ENCODE peak calls at places on chromosome 19, in six cellular contexts. P, U, W, L, Q and Y are unnamed samples.

GRCh38 chr19:32407004-32407992 is 1.7 kb downstream of the DPY19L3 start:
- DNase-seq in W (peak; percentile 75), P (peak; percentile 16), U (no peak), Q (no peak), L (no peak), Y (no peak)

GRCh38 chr19:7748756-7749155 is 1.4 kb upstream of the CD209 start:
- DNase-seq in Q (no peak), P (peak; percentile 14), L (peak; percentile 60), W (no peak), U (peak; percentile 50), Y (peak; percentile 16)

GRCh38 chr19:54102421-54103169 is at the start of gene NDUFA3:
- DNase-seq in Q (peak; percentile 95), L (peak; percentile 95), W (peak; percentile 100), U (peak; percentile 95), P (peak; percentile 96), Y (peak; percentile 92)

GRCh38 chr19:10388957-10389356 is 8.6 kb upstream of the TYK2 start:
- DNase-seq in U (peak; percentile 77), P (peak; percentile 80), Q (peak; percentile 69), L (peak; percentile 99), W (peak; percentile 91), Y (peak; percentile 84)

GRCh38 chr19:5961969-5962945 is 15.7 kb downstream of the RANBP3 start:
- DNase-seq in Q (no peak), U (no peak), L (no peak), P (peak; percentile 98), W (no peak), Y (no peak)

GRCh38 chr19:17235618-17236413 is 9.8 kb downstream of the OCEL1 start:
- DNase-seq in U (no peak), Q (no peak), L (peak; percentile 80), P (no peak), W (peak; percentile 89), Y (no peak)

GRCh38 chr19:55479045-55479444 is 2.6 kb downstream of the ZNF628 start:
- DNase-seq in Q (no peak), U (no peak), W (no peak), L (no peak), P (no peak), Y (no peak)

GRCh38 chr19:35399948-35400772 is 29.3 kb downstream of the GPR42 start:
- DNase-seq in L (no peak), U (no peak), Q (no peak), W (no peak), P (no peak), Y (no peak)

GRCh38 chr19:52748336-52748950 is 13.6 kb upstream of the ZNF611 start:
- DNase-seq in Q (peak; percentile 4), L (no peak), W (peak; percentile 56), P (peak; percentile 35), U (no peak), Y (no peak)

GRCh38 chr19:55090564-55090963 is 14.9 kb downstream of the EPS8L1 start:
- DNase-seq in P (no peak), U (no peak), W (no peak), L (no peak), Q (no peak), Y (no peak)

GRCh38 chr19:19465436-19466070 is 49.8 kb downstream of the TSSK6 start:
- DNase-seq in P (no peak), U (no peak), Q (no peak), L (no peak), W (no peak), Y (no peak)

GRCh38 chr19:5086725-5087439 is 118.0 kb downstream of the KDM4B start:
- DNase-seq in Q (no peak), L (peak; percentile 79), P (no peak), W (no peak), U (no peak), Y (peak; percentile 61)

GRCh38 chr19:24054044-24054935 is 32.7 kb upstream of the ZNF254 start:
- DNase-seq in U (peak; percentile 24), Q (no peak), W (no peak), P (peak; percentile 66), L (no peak), Y (no peak)

GRCh38 chr19:47414469-47414868 is 4.9 kb downstream of the MEIS3 start:
- DNase-seq in W (peak; percentile 70), U (no peak), L (peak; percentile 70), Q (no peak), P (peak; percentile 57), Y (no peak)

GRCh38 chr19:23406716-23407115 is 11.4 kb upstream of the ZNF91 start:
- DNase-seq in W (no peak), Q (no peak), L (no peak), P (no peak), U (no peak), Y (no peak)

GRCh38 chr19:4676955-4677731 is 7.0 kb upstream of the MYDGF start:
- DNase-seq in W (peak; percentile 89), P (peak; percentile 69), L (peak; percentile 91), Q (no peak), U (peak; percentile 83), Y (peak; percentile 77)

GRCh38 chr19:50772408-50773311 is 2.4 kb downstream of the GPR32 start:
- DNase-seq in U (peak; percentile 48), P (no peak), L (no peak), Q (no peak), W (peak; percentile 66), Y (no peak)

GRCh38 chr19:35005256-35005977 is 5.3 kb downstream of the GRAMD1A start:
- DNase-seq in P (peak; percentile 50), W (no peak), L (no peak), Q (no peak), U (no peak), Y (no peak)

GRCh38 chr19:34328982-34329381 is 36.0 kb upstream of the GPI start:
- DNase-seq in P (no peak), Q (no peak), U (no peak), L (no peak), W (no peak), Y (no peak)

GRCh38 chr19:13022859-13023636 is 27.8 kb downstream of the NFIX start:
- DNase-seq in U (no peak), Q (no peak), W (peak; percentile 68), P (peak; percentile 79), L (no peak), Y (no peak)

GRCh38 chr19:4633140-4633967 is 6.0 kb upstream of the TNFAIP8L1 start:
- DNase-seq in U (peak; percentile 65), W (peak; percentile 88), P (peak; percentile 67), Q (peak; percentile 16), L (peak; percentile 84), Y (no peak)

GRCh38 chr19:36378625-36379509 is at the start of gene ZFP14:
- DNase-seq in W (peak; percentile 92), Q (peak; percentile 70), L (peak; percentile 91), P (peak; percentile 91), U (peak; percentile 87), Y (peak; percentile 74)

GRCh38 chr19:39647918-39648317 is 7.8 kb upstream of the LGALS16 start:
- DNase-seq in W (no peak), U (no peak), L (no peak), Q (no peak), P (no peak), Y (no peak)

GRCh38 chr19:9060559-9061340 is 26.1 kb upstream of the OR1M1 start:
- DNase-seq in U (no peak), P (no peak), W (peak; percentile 34), L (no peak), Q (no peak), Y (no peak)

GRCh38 chr19:13154241-13154778 is 4.1 kb downstream of the IER2 start:
- DNase-seq in Q (no peak), L (peak; percentile 53), U (no peak), P (peak; percentile 65), W (peak; percentile 87), Y (no peak)

GRCh38 chr19:38793186-38793585 is 4.2 kb downstream of the LGALS7B start:
- DNase-seq in U (no peak), Q (no peak), W (no peak), P (no peak), L (no peak), Y (no peak)

GRCh38 chr19:12985049-12985776 is 10.1 kb upstream of the NFIX start:
- DNase-seq in W (peak; percentile 88), P (peak; percentile 75), U (peak; percentile 70), L (no peak), Q (no peak), Y (no peak)

GRCh38 chr19:342801-343421 is 1.7 kb downstream of the MIER2 start:
- DNase-seq in Q (peak; percentile 15), P (no peak), W (peak; percentile 69), U (peak; percentile 26), L (no peak), Y (no peak)

GRCh38 chr19:29810504-29810871 is 1.3 kb upstream of the CCNE1 start:
- DNase-seq in L (no peak), W (peak; percentile 77), Q (no peak), U (no peak), P (no peak), Y (no peak)

GRCh38 chr19:34867631-34868030 is 59.1 kb upstream of the ZNF30 start:
- DNase-seq in U (no peak), W (no peak), Q (no peak), P (no peak), L (no peak), Y (no peak)

DNA sequence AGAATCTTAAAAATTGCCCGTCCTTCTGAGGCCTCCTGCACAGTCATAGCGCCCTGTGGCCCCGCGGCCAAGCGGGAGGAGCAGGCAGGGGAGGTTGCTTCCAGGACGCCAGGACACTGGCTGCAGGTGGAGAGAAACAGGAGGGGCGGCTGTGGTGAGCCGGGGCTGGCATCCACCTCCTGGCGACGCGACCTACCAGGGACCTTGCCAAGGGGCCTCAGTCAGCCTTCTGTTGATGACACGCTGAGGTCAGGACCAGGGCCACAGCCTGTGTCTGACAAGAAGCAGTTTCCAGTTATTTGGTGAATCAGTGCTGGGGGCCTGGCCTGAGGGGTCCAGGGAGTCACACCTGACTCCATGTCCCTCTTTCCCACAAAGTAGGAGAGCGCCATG is 13.3 kb upstream of the MKNK2 start:
- DNase-seq in Q (no peak), L (no peak), P (no peak), W (no peak), U (no peak), Y (no peak)
- H3K4me3 ChIP-seq in Q (no peak overlapping the region), L (no peak overlapping the region), P (peak overlapping the region; percentile 13), W (no peak overlapping the region), U (no peak overlapping the region), Y (no peak overlapping the region)

GRCh38 chr19:45275370-45275971 is 24.4 kb downstream of the MARK4 start:
- DNase-seq in L (no peak), P (no peak), U (no peak), Q (no peak), W (no peak), Y (no peak)
- TF ChIP-seq ZNF274 in L (no peak), P (no peak), U (no peak), Q (no peak), W (no peak), Y (no peak)

DNA sequence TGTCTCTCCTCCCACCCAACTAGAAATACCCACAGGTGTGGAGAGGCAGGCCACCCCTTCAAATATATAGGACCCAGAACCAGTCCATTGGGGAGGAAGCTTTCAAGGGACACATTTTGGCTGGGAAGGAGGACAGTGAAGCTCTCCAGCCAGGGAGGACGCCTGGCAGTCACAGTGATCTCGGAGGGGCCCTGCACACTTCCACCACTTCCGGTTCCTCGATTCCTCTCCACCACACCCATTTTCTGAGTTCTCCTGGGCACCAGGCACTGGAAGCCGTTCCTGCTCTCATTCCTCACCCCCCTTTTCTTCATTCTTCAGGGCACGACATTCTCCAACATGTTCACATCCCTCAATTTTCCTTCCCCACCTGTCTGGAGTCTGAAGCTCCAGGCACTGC is 30.4 kb upstream of the CEACAM21 start:
- DNase-seq in P (no peak), U (no peak), L (no peak), Q (no peak), W (no peak), Y (no peak)
- H3K4me1 ChIP-seq in P (peaks cover 9% of the 10 kb centered on the region), U (no peaks in the 10 kb centered on the region), L (no peaks in the 10 kb centered on the region), Q (peaks cover 23% of the 10 kb centered on the region), W (peaks cover 3% of the 10 kb centered on the region), Y (no peaks in the 10 kb centered on the region)

GRCh38 chr19:30861896-30862295 is 487.3 kb downstream of the TSHZ3 start:
- DNase-seq in L (no peak), Q (no peak), U (no peak), W (no peak), P (no peak), Y (no peak)
- H3K4me3 ChIP-seq in L (no peak overlapping the region), Q (no peak overlapping the region), U (no peak overlapping the region), W (no peak overlapping the region), P (no peak overlapping the region), Y (no peak overlapping the region)